ENCODE peak calls at places on chromosome 3, in nine cellular contexts. One of them, this sample, is unnamed.

GRCh38 chr3:168989396-168989795 is 674.1 kb downstream of the MECOM start:
- DNase-seq in HCT116: no peak
- DNase-seq in CD8-positive, alpha-beta T cell: no peak
- DNase-seq in astrocyte of the spinal cord: peak; percentile 18
- DNase-seq in astrocyte: peak; percentile 25
- DNase-seq in endothelial cell of umbilical vein: peak; percentile 30
- DNase-seq in progenitor cell of endocrine pancreas: no peak
- DNase-seq in mesothelial cell of epicardium: no peak
- DNase-seq in B cell: no peak
- DNase-seq in this sample: no peak

GRCh38 chr3:194773666-194774455 is 88.2 kb downstream of the FAM43A start:
- DNase-seq in mesothelial cell of epicardium: no peak
- DNase-seq in endothelial cell of umbilical vein: no peak
- DNase-seq in CD8-positive, alpha-beta T cell: no peak
- DNase-seq in B cell: no peak
- DNase-seq in progenitor cell of endocrine pancreas: no peak
- DNase-seq in HCT116: no peak
- DNase-seq in astrocyte of the spinal cord: no peak
- DNase-seq in astrocyte: no peak
- DNase-seq in this sample: no peak

GRCh38 chr3:197520311-197521276 is 35.2 kb downstream of the BDH1 start:
- DNase-seq in endothelial cell of umbilical vein: no peak
- DNase-seq in B cell: no peak
- DNase-seq in astrocyte: peak; percentile 72
- DNase-seq in mesothelial cell of epicardium: no peak
- DNase-seq in HCT116: no peak
- DNase-seq in astrocyte of the spinal cord: peak; percentile 51
- DNase-seq in CD8-positive, alpha-beta T cell: no peak
- DNase-seq in progenitor cell of endocrine pancreas: no peak
- DNase-seq in this sample: no peak

GRCh38 chr3:4674216-4674615 is 181.1 kb downstream of the ITPR1 start:
- DNase-seq in B cell: no peak
- DNase-seq in CD8-positive, alpha-beta T cell: no peak
- DNase-seq in mesothelial cell of epicardium: no peak
- DNase-seq in astrocyte: peak; percentile 84
- DNase-seq in endothelial cell of umbilical vein: no peak
- DNase-seq in progenitor cell of endocrine pancreas: no peak
- DNase-seq in HCT116: no peak
- DNase-seq in astrocyte of the spinal cord: peak; percentile 18
- DNase-seq in this sample: no peak

GRCh38 chr3:113660901-113661300 is 35.5 kb downstream of the USF3 start:
- DNase-seq in astrocyte of the spinal cord: peak; percentile 3
- DNase-seq in astrocyte: peak; percentile 50
- DNase-seq in B cell: peak; percentile 45
- DNase-seq in mesothelial cell of epicardium: no peak
- DNase-seq in HCT116: no peak
- DNase-seq in progenitor cell of endocrine pancreas: no peak
- DNase-seq in endothelial cell of umbilical vein: no peak
- DNase-seq in CD8-positive, alpha-beta T cell: no peak
- DNase-seq in this sample: no peak

GRCh38 chr3:88707837-88708236 is 399.6 kb upstream of the EPHA3 start:
- DNase-seq in CD8-positive, alpha-beta T cell: no peak
- DNase-seq in astrocyte: no peak
- DNase-seq in B cell: no peak
- DNase-seq in progenitor cell of endocrine pancreas: no peak
- DNase-seq in HCT116: no peak
- DNase-seq in mesothelial cell of epicardium: no peak
- DNase-seq in astrocyte of the spinal cord: no peak
- DNase-seq in endothelial cell of umbilical vein: no peak
- DNase-seq in this sample: no peak

GRCh38 chr3:10289785-10290355 is 2.9 kb downstream of the GHRL start:
- DNase-seq in B cell: no peak
- DNase-seq in astrocyte: no peak
- DNase-seq in progenitor cell of endocrine pancreas: no peak
- DNase-seq in mesothelial cell of epicardium: no peak
- DNase-seq in astrocyte of the spinal cord: no peak
- DNase-seq in HCT116: no peak
- DNase-seq in endothelial cell of umbilical vein: no peak
- DNase-seq in CD8-positive, alpha-beta T cell: no peak
- DNase-seq in this sample: no peak

GRCh38 chr3:100316656-100317069 is 17.9 kb upstream of the NIT2 start:
- DNase-seq in astrocyte: peak; percentile 39
- DNase-seq in HCT116: peak; percentile 46
- DNase-seq in progenitor cell of endocrine pancreas: no peak
- DNase-seq in astrocyte of the spinal cord: peak; percentile 68
- DNase-seq in mesothelial cell of epicardium: no peak
- DNase-seq in B cell: no peak
- DNase-seq in CD8-positive, alpha-beta T cell: peak; percentile 30
- DNase-seq in endothelial cell of umbilical vein: peak; percentile 64
- DNase-seq in this sample: peak; percentile 35

GRCh38 chr3:192494176-192494575 is 233.2 kb downstream of the FGF12 start:
- DNase-seq in HCT116: no peak
- DNase-seq in progenitor cell of endocrine pancreas: no peak
- DNase-seq in B cell: no peak
- DNase-seq in astrocyte: no peak
- DNase-seq in CD8-positive, alpha-beta T cell: no peak
- DNase-seq in mesothelial cell of epicardium: no peak
- DNase-seq in endothelial cell of umbilical vein: peak; percentile 88
- DNase-seq in astrocyte of the spinal cord: no peak
- DNase-seq in this sample: no peak

GRCh38 chr3:153028336-153028735 is 133.7 kb upstream of the RAP2B start:
- DNase-seq in CD8-positive, alpha-beta T cell: no peak
- DNase-seq in mesothelial cell of epicardium: no peak
- DNase-seq in astrocyte: peak; percentile 34
- DNase-seq in astrocyte of the spinal cord: peak; percentile 20
- DNase-seq in B cell: no peak
- DNase-seq in progenitor cell of endocrine pancreas: no peak
- DNase-seq in endothelial cell of umbilical vein: peak; percentile 52
- DNase-seq in HCT116: no peak
- DNase-seq in this sample: no peak

GRCh38 chr3:15151166-15151565 is 52.2 kb upstream of the RBSN start:
- DNase-seq in progenitor cell of endocrine pancreas: no peak
- DNase-seq in astrocyte: no peak
- DNase-seq in endothelial cell of umbilical vein: no peak
- DNase-seq in HCT116: no peak
- DNase-seq in mesothelial cell of epicardium: no peak
- DNase-seq in astrocyte of the spinal cord: no peak
- DNase-seq in B cell: no peak
- DNase-seq in CD8-positive, alpha-beta T cell: no peak
- DNase-seq in this sample: no peak

GRCh38 chr3:179288845-179289244 is 34.0 kb upstream of the ZNF639 start:
- DNase-seq in progenitor cell of endocrine pancreas: no peak
- DNase-seq in B cell: no peak
- DNase-seq in endothelial cell of umbilical vein: no peak
- DNase-seq in astrocyte of the spinal cord: no peak
- DNase-seq in CD8-positive, alpha-beta T cell: no peak
- DNase-seq in astrocyte: no peak
- DNase-seq in HCT116: no peak
- DNase-seq in mesothelial cell of epicardium: no peak
- DNase-seq in this sample: no peak

GRCh38 chr3:60096403-60096802 is 1046.6 kb upstream of the CFAP20DC start:
- DNase-seq in progenitor cell of endocrine pancreas: no peak
- DNase-seq in endothelial cell of umbilical vein: no peak
- DNase-seq in astrocyte of the spinal cord: no peak
- DNase-seq in CD8-positive, alpha-beta T cell: no peak
- DNase-seq in HCT116: no peak
- DNase-seq in mesothelial cell of epicardium: no peak
- DNase-seq in astrocyte: no peak
- DNase-seq in B cell: no peak
- DNase-seq in this sample: no peak

GRCh38 chr3:107798381-107798780 is 275.6 kb downstream of the BBX start:
- DNase-seq in B cell: no peak
- DNase-seq in CD8-positive, alpha-beta T cell: no peak
- DNase-seq in astrocyte of the spinal cord: peak; percentile 51
- DNase-seq in HCT116: no peak
- DNase-seq in progenitor cell of endocrine pancreas: no peak
- DNase-seq in mesothelial cell of epicardium: no peak
- DNase-seq in astrocyte: peak; percentile 80
- DNase-seq in endothelial cell of umbilical vein: peak; percentile 64
- DNase-seq in this sample: no peak

GRCh38 chr3:18443670-18444596 is 18.8 kb upstream of the SATB1 start:
- DNase-seq in progenitor cell of endocrine pancreas: peak; percentile 21
- DNase-seq in astrocyte of the spinal cord: no peak
- DNase-seq in HCT116: no peak
- DNase-seq in endothelial cell of umbilical vein: no peak
- DNase-seq in CD8-positive, alpha-beta T cell: peak; percentile 26
- DNase-seq in B cell: no peak
- DNase-seq in astrocyte: no peak
- DNase-seq in mesothelial cell of epicardium: peak; percentile 55
- DNase-seq in this sample: peak; percentile 14

GRCh38 chr3:177448987-177449975 is 252.0 kb upstream of the TBL1XR1 start:
- DNase-seq in mesothelial cell of epicardium: no peak
- DNase-seq in astrocyte: peak; percentile 99
- DNase-seq in HCT116: no peak
- DNase-seq in B cell: no peak
- DNase-seq in endothelial cell of umbilical vein: no peak
- DNase-seq in astrocyte of the spinal cord: peak; percentile 89
- DNase-seq in CD8-positive, alpha-beta T cell: no peak
- DNase-seq in progenitor cell of endocrine pancreas: no peak
- DNase-seq in this sample: peak; percentile 69

GRCh38 chr3:168048414-168049330 is 47.1 kb downstream of the GOLIM4 start:
- DNase-seq in mesothelial cell of epicardium: no peak
- DNase-seq in endothelial cell of umbilical vein: no peak
- DNase-seq in astrocyte: no peak
- DNase-seq in astrocyte of the spinal cord: no peak
- DNase-seq in B cell: no peak
- DNase-seq in CD8-positive, alpha-beta T cell: no peak
- DNase-seq in HCT116: no peak
- DNase-seq in progenitor cell of endocrine pancreas: no peak
- DNase-seq in this sample: no peak

GRCh38 chr3:102035118-102035517 is 185.8 kb downstream of the NFKBIZ start:
- DNase-seq in astrocyte: no peak
- DNase-seq in endothelial cell of umbilical vein: no peak
- DNase-seq in HCT116: no peak
- DNase-seq in B cell: no peak
- DNase-seq in mesothelial cell of epicardium: no peak
- DNase-seq in astrocyte of the spinal cord: peak; percentile 20
- DNase-seq in progenitor cell of endocrine pancreas: no peak
- DNase-seq in CD8-positive, alpha-beta T cell: no peak
- DNase-seq in this sample: no peak

GRCh38 chr3:152296990-152297389 is 28.3 kb downstream of the MBNL1 start:
- DNase-seq in astrocyte: peak; percentile 24
- DNase-seq in endothelial cell of umbilical vein: no peak
- DNase-seq in HCT116: no peak
- DNase-seq in B cell: no peak
- DNase-seq in CD8-positive, alpha-beta T cell: no peak
- DNase-seq in astrocyte of the spinal cord: no peak
- DNase-seq in mesothelial cell of epicardium: no peak
- DNase-seq in progenitor cell of endocrine pancreas: no peak
- DNase-seq in this sample: no peak

DNA sequence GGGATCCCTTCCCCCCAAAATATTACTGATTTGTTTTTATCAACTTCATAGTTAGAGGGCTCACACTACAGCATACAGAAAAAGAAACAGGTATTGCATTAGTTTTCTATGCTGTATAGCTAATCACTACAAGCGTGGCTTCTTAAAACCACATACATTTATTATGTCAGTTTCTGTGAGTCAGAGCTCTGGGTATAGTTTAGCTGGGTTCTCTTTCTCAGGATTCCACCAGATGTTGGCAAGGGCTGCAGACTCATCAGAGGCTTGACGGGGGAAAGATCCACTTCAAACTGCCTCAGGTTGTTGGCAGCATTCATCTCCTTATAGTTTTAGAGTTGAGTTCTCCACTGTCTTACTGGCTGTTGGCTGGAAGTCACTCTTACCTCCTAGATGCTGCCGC is 328.0 kb downstream of the NLGN1 start:
- DNase-seq in mesothelial cell of epicardium: no peak
- DNase-seq in CD8-positive, alpha-beta T cell: no peak
- DNase-seq in progenitor cell of endocrine pancreas: no peak
- DNase-seq in endothelial cell of umbilical vein: no peak
- DNase-seq in astrocyte of the spinal cord: peak; percentile 80
- DNase-seq in HCT116: no peak
- DNase-seq in B cell: no peak
- DNase-seq in astrocyte: peak; percentile 78
- DNase-seq in this sample: no peak
- TF ChIP-seq CTCF in mesothelial cell of epicardium: no peak
- TF ChIP-seq CTCF in CD8-positive, alpha-beta T cell: no peak
- TF ChIP-seq CTCF in progenitor cell of endocrine pancreas: no peak
- TF ChIP-seq CTCF in endothelial cell of umbilical vein: no peak
- TF ChIP-seq CTCF in astrocyte of the spinal cord: no peak
- TF ChIP-seq CTCF in HCT116: no peak
- TF ChIP-seq CTCF in B cell: no peak
- TF ChIP-seq CTCF in astrocyte: no peak
- TF ChIP-seq CTCF in this sample: no peak

DNA sequence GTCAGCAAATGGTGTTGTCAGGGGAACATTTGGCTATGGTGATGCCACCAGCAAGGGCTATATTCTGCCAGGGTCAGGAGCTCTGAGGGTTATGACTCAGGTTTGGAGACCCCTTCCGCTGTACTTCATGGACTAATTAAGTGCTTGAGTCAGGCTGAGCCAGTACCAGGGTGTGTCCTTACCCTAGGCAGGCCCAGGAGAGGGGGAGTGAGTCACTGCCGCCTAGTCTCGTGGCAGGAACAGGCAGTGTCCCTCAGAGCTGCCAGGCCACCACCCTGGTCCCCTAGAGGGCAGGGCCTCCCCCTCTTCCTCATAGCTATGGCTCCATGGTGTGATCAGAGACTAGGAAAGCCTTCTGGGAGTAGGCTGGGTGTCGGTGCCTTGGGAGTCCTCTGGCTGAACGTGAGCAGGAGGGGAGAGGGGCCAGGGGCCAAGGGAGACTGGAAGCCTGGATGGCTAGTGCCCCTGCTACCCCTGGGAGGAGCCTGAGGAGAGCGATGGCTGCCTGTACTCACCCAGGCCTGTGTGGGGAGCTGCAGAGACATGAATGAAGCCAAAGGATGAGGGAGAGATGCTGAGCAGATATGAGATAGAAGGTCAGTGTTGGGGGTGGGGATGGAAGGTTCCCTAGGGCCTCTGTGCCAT is 10.6 kb downstream of the MAPKAPK3 start:
- DNase-seq in progenitor cell of endocrine pancreas: no peak
- DNase-seq in mesothelial cell of epicardium: no peak
- DNase-seq in astrocyte: peak; percentile 72
- DNase-seq in HCT116: peak; percentile 88
- DNase-seq in endothelial cell of umbilical vein: peak; percentile 18
- DNase-seq in B cell: no peak
- DNase-seq in CD8-positive, alpha-beta T cell: no peak
- DNase-seq in astrocyte of the spinal cord: peak; percentile 67
- DNase-seq in this sample: no peak
- TF ChIP-seq CTCF in progenitor cell of endocrine pancreas: no peak
- TF ChIP-seq CTCF in mesothelial cell of epicardium: no peak
- TF ChIP-seq CTCF in astrocyte: peak; percentile 26
- TF ChIP-seq CTCF in HCT116: no peak
- TF ChIP-seq CTCF in endothelial cell of umbilical vein: no peak
- TF ChIP-seq CTCF in B cell: no peak
- TF ChIP-seq CTCF in CD8-positive, alpha-beta T cell: no peak
- TF ChIP-seq CTCF in astrocyte of the spinal cord: peak; percentile 55
- TF ChIP-seq CTCF in this sample: peak; percentile 59

GRCh38 chr3:119034256-119035013 is at the start of gene IGSF11:
- DNase-seq in mesothelial cell of epicardium: peak; percentile 83
- DNase-seq in endothelial cell of umbilical vein: peak; percentile 61
- DNase-seq in astrocyte: peak; percentile 38
- DNase-seq in progenitor cell of endocrine pancreas: peak; percentile 81
- DNase-seq in B cell: no peak
- DNase-seq in HCT116: no peak
- DNase-seq in CD8-positive, alpha-beta T cell: peak; percentile 69
- DNase-seq in astrocyte of the spinal cord: peak; percentile 39
- DNase-seq in this sample: peak; percentile 90
- TF ChIP-seq CTCF in mesothelial cell of epicardium: no peak
- TF ChIP-seq CTCF in endothelial cell of umbilical vein: peak; percentile 54
- TF ChIP-seq CTCF in astrocyte: peak; percentile 17
- TF ChIP-seq CTCF in progenitor cell of endocrine pancreas: peak; percentile 76
- TF ChIP-seq CTCF in B cell: peak; percentile 47
- TF ChIP-seq CTCF in HCT116: peak; percentile 21
- TF ChIP-seq CTCF in CD8-positive, alpha-beta T cell: peak; percentile 67
- TF ChIP-seq CTCF in astrocyte of the spinal cord: no peak
- TF ChIP-seq CTCF in this sample: peak; percentile 90

GRCh38 chr3:171809513-171810277 is 588 bp downstream of the PLD1 start:
- DNase-seq in progenitor cell of endocrine pancreas: no peak
- DNase-seq in astrocyte of the spinal cord: peak; percentile 93
- DNase-seq in CD8-positive, alpha-beta T cell: peak; percentile 34
- DNase-seq in endothelial cell of umbilical vein: peak; percentile 85
- DNase-seq in mesothelial cell of epicardium: no peak
- DNase-seq in astrocyte: peak; percentile 91
- DNase-seq in HCT116: no peak
- DNase-seq in B cell: no peak
- DNase-seq in this sample: peak; percentile 72
- TF ChIP-seq CTCF in progenitor cell of endocrine pancreas: no peak
- TF ChIP-seq CTCF in astrocyte of the spinal cord: no peak
- TF ChIP-seq CTCF in CD8-positive, alpha-beta T cell: no peak
- TF ChIP-seq CTCF in endothelial cell of umbilical vein: no peak
- TF ChIP-seq CTCF in mesothelial cell of epicardium: no peak
- TF ChIP-seq CTCF in astrocyte: no peak
- TF ChIP-seq CTCF in HCT116: no peak
- TF ChIP-seq CTCF in B cell: no peak
- TF ChIP-seq CTCF in this sample: peak; percentile 15